ENCODE peak calls at places on chromosome 2, in eight cellular contexts. L is mammary epithelial cell, O is mesenteric fat pad, H is NCI-H2171 treated with DMSO at 0.1 percent for 48 hours, I is substantia nigra, E is GM13976, W is NCI-H1417, V is choroid plexus epithelial cell. Q is an unnamed sample.
A peak's percentile ranks its signal among the peaks of the same experiment; 100 is the strongest.

GRCh38 chr2:125471963-125472362 is 1184.0 kb upstream of the GYPC start:
- DNase-seq in L (no peak), O (no peak), H (peak; percentile 37), I (no peak), E (peak; percentile 56), W (peak; percentile 3), V (peak; percentile 1), Q (no peak)

GRCh38 chr2:181138816-181139215 is 158.4 kb downstream of the UBE2E3 start:
- DNase-seq in L (peak; percentile 43), O (no peak), H (no peak), I (no peak), E (no peak), W (no peak), V (peak; percentile 78), Q (no peak)

GRCh38 chr2:76210551-76210950 is 499.8 kb upstream of the GCFC2 start:
- DNase-seq in L (no peak), O (no peak), H (no peak), I (no peak), E (no peak), W (no peak), V (no peak), Q (no peak)

GRCh38 chr2:135154962-135155361 is 102.9 kb downstream of the RAB3GAP1 start:
- DNase-seq in L (no peak), O (no peak), H (no peak), I (no peak), E (no peak), W (no peak), V (no peak), Q (no peak)

GRCh38 chr2:241261628-241262027 is 53.8 kb downstream of the HDLBP start:
- DNase-seq in L (no peak), O (no peak), H (no peak), I (no peak), E (no peak), W (no peak), V (no peak), Q (no peak)

GRCh38 chr2:160294339-160294803 is 94.3 kb upstream of the ITGB6 start:
- DNase-seq in L (peak; percentile 42), O (no peak), H (no peak), I (no peak), E (no peak), W (no peak), V (peak; percentile 86), Q (no peak)

GRCh38 chr2:74552914-74553811 is 579 bp downstream of the LOXL3 start:
- DNase-seq in L (no peak), O (no peak), H (no peak), I (no peak), E (peak; percentile 76), W (peak; percentile 66), V (no peak), Q (no peak)

GRCh38 chr2:125455110-125455509 is 1200.8 kb upstream of the GYPC start:
- DNase-seq in L (no peak), O (no peak), H (no peak), I (no peak), E (no peak), W (no peak), V (no peak), Q (no peak)

GRCh38 chr2:157327200-157327599 is 1.6 kb upstream of the ERMN start:
- DNase-seq in L (no peak), O (no peak), H (peak; percentile 57), I (no peak), E (no peak), W (no peak), V (no peak), Q (no peak)